ENCODE peak calls at places on chromosomes 4 and X, in ten cellular contexts. One of them, this sample, is unnamed.

GRCh38 chr4:3128976-3129375 is 54.5 kb downstream of the HTT start:
- DNase-seq in lung: no peak
- DNase-seq in foreskin fibroblast: peak
- DNase-seq in PC-9: no peak
- DNase-seq in right atrium auricular region: no peak
- DNase-seq in astrocyte of the spinal cord: no peak
- DNase-seq in mucosa of descending colon: no peak
- DNase-seq in naive thymus-derived CD4-positive, alpha-beta T cell: no peak
- DNase-seq in cardiac muscle cell: no peak
- DNase-seq in epithelial cell of esophagus: no peak
- DNase-seq in this sample: no peak

GRCh38 chrX:15525664-15526416 is 25.2 kb downstream of the BMX start:
- DNase-seq in lung: no peak
- DNase-seq in foreskin fibroblast: no peak
- DNase-seq in PC-9: no peak
- DNase-seq in right atrium auricular region: no peak
- DNase-seq in astrocyte of the spinal cord: no peak
- DNase-seq in mucosa of descending colon: no peak
- DNase-seq in naive thymus-derived CD4-positive, alpha-beta T cell: no peak
- DNase-seq in cardiac muscle cell: no peak
- DNase-seq in epithelial cell of esophagus: no peak
- DNase-seq in this sample: no peak

GRCh38 chr4:159273126-159273438 is 170.2 kb downstream of the RAPGEF2 start:
- DNase-seq in lung: no peak
- DNase-seq in foreskin fibroblast: peak
- DNase-seq in PC-9: no peak
- DNase-seq in right atrium auricular region: no peak
- DNase-seq in astrocyte of the spinal cord: no peak
- DNase-seq in mucosa of descending colon: no peak
- DNase-seq in naive thymus-derived CD4-positive, alpha-beta T cell: no peak
- DNase-seq in cardiac muscle cell: peak
- DNase-seq in epithelial cell of esophagus: no peak
- DNase-seq in this sample: no peak

GRCh38 chr4:132614682-132615081 is 534.4 kb upstream of the PCDH10 start:
- DNase-seq in lung: no peak
- DNase-seq in foreskin fibroblast: no peak
- DNase-seq in PC-9: no peak
- DNase-seq in right atrium auricular region: no peak
- DNase-seq in astrocyte of the spinal cord: peak
- DNase-seq in mucosa of descending colon: no peak
- DNase-seq in naive thymus-derived CD4-positive, alpha-beta T cell: no peak
- DNase-seq in cardiac muscle cell: no peak
- DNase-seq in epithelial cell of esophagus: peak
- DNase-seq in this sample: no peak

GRCh38 chrX:129462707-129463106 is 60.6 kb downstream of the SMARCA1 start:
- DNase-seq in lung: no peak
- DNase-seq in foreskin fibroblast: no peak
- DNase-seq in PC-9: no peak
- DNase-seq in right atrium auricular region: no peak
- DNase-seq in astrocyte of the spinal cord: no peak
- DNase-seq in mucosa of descending colon: no peak
- DNase-seq in naive thymus-derived CD4-positive, alpha-beta T cell: no peak
- DNase-seq in cardiac muscle cell: no peak
- DNase-seq in epithelial cell of esophagus: no peak
- DNase-seq in this sample: no peak

GRCh38 chr4:113467581-113467980 is 294.0 kb downstream of the CAMK2D start:
- DNase-seq in lung: no peak
- DNase-seq in foreskin fibroblast: peak
- DNase-seq in PC-9: no peak
- DNase-seq in right atrium auricular region: no peak
- DNase-seq in astrocyte of the spinal cord: peak
- DNase-seq in mucosa of descending colon: no peak
- DNase-seq in naive thymus-derived CD4-positive, alpha-beta T cell: no peak
- DNase-seq in cardiac muscle cell: no peak
- DNase-seq in epithelial cell of esophagus: peak
- DNase-seq in this sample: peak

GRCh38 chr4:147709999-147710398 is 21.9 kb upstream of the ARHGAP10 start:
- DNase-seq in lung: no peak
- DNase-seq in foreskin fibroblast: peak
- DNase-seq in PC-9: no peak
- DNase-seq in right atrium auricular region: no peak
- DNase-seq in astrocyte of the spinal cord: peak
- DNase-seq in mucosa of descending colon: no peak
- DNase-seq in naive thymus-derived CD4-positive, alpha-beta T cell: no peak
- DNase-seq in cardiac muscle cell: no peak
- DNase-seq in epithelial cell of esophagus: peak
- DNase-seq in this sample: no peak

GRCh38 chrX:103830848-103831247 is 1.2 kb downstream of the RAB9B start:
- DNase-seq in lung: no peak
- DNase-seq in foreskin fibroblast: no peak
- DNase-seq in PC-9: no peak
- DNase-seq in right atrium auricular region: no peak
- DNase-seq in astrocyte of the spinal cord: no peak
- DNase-seq in mucosa of descending colon: no peak
- DNase-seq in naive thymus-derived CD4-positive, alpha-beta T cell: no peak
- DNase-seq in cardiac muscle cell: no peak
- DNase-seq in epithelial cell of esophagus: no peak
- DNase-seq in this sample: no peak

DNA sequence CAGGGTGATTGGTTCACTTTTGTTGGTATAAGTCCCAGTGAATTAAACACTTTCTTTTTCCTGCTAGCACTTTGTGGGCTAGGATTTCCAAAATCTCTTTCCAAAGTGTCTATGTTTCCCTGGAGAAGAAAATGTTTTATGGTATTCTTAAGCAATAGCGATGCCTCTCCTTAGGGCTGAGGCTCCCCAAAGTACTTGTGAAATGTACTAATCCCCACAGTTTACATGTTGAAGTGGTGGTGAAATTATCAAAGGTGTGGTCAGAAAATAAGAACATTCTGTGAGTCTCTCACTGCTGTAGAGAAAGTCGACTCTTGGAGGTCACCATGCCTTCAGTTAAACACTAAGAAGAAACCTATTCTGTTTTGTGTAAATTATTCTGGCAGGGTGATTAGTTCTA is 51.5 kb upstream of the AMELX start:
- DNase-seq in lung: no peak
- DNase-seq in foreskin fibroblast: no peak
- DNase-seq in PC-9: no peak
- DNase-seq in right atrium auricular region: no peak
- DNase-seq in astrocyte of the spinal cord: no peak
- DNase-seq in mucosa of descending colon: no peak
- DNase-seq in naive thymus-derived CD4-positive, alpha-beta T cell: no peak
- DNase-seq in cardiac muscle cell: no peak
- DNase-seq in epithelial cell of esophagus: peak
- DNase-seq in this sample: peak
- H3K4me3 ChIP-seq in lung: no peak
- H3K4me3 ChIP-seq in foreskin fibroblast: no peak
- H3K4me3 ChIP-seq in PC-9: no peak
- H3K4me3 ChIP-seq in right atrium auricular region: no peak
- H3K4me3 ChIP-seq in astrocyte of the spinal cord: no peak
- H3K4me3 ChIP-seq in mucosa of descending colon: no peak
- H3K4me3 ChIP-seq in naive thymus-derived CD4-positive, alpha-beta T cell: no peak
- H3K4me3 ChIP-seq in cardiac muscle cell: no peak
- H3K4me3 ChIP-seq in epithelial cell of esophagus: no peak
- H3K4me3 ChIP-seq in this sample: no peak

DNA sequence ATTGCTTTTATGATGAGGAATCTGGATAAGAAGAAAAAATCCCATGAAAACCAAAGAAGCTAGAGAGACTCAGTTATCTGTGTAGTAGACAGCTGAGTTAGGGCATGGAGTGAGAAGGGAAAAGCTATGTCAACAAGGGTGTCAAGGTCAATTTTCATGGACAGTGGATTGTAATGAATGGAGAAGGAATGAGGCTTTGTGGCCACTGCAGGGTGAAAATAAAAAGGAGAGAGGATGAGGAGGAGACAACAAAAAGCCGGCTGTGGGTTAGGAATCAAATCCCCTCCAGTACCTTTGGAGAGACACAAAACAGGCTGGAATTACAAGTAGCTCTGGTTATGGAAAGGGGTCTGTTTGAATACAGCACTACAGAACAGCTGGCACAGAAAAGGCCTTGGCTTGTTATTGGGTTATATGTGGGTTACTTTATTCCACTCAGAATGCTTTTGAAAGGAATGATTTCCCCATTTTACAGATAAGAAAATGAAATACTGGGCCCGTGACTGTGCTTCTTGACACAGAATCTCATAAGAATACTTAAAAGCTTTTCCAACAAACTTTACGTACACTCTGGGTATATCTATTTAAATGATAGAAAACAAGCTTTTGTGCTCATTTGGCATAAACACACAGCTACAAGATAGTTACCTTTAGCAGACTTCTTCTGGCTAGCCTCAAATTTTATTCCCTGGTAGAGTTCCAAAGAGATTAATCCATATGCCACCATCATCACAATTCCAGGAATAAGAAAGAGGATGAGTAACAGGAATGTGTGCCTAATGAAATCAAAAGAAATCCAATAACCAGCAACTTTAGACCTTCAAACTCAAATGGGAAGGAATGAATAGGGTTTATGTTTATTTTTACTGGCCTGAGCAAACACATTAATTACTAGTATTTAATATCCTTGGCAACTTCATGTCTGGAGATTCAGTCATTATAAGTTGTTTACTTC is 7.5 kb downstream of the CCKAR start:
- DNase-seq in lung: no peak
- DNase-seq in foreskin fibroblast: no peak
- DNase-seq in PC-9: no peak
- DNase-seq in right atrium auricular region: no peak
- DNase-seq in astrocyte of the spinal cord: no peak
- DNase-seq in mucosa of descending colon: no peak
- DNase-seq in naive thymus-derived CD4-positive, alpha-beta T cell: no peak
- DNase-seq in cardiac muscle cell: no peak
- DNase-seq in epithelial cell of esophagus: no peak
- DNase-seq in this sample: no peak
- H3K4me3 ChIP-seq in lung: no peak
- H3K4me3 ChIP-seq in foreskin fibroblast: no peak
- H3K4me3 ChIP-seq in PC-9: no peak
- H3K4me3 ChIP-seq in right atrium auricular region: no peak
- H3K4me3 ChIP-seq in astrocyte of the spinal cord: no peak
- H3K4me3 ChIP-seq in mucosa of descending colon: no peak
- H3K4me3 ChIP-seq in naive thymus-derived CD4-positive, alpha-beta T cell: no peak
- H3K4me3 ChIP-seq in cardiac muscle cell: no peak
- H3K4me3 ChIP-seq in epithelial cell of esophagus: no peak
- H3K4me3 ChIP-seq in this sample: no peak

DNA sequence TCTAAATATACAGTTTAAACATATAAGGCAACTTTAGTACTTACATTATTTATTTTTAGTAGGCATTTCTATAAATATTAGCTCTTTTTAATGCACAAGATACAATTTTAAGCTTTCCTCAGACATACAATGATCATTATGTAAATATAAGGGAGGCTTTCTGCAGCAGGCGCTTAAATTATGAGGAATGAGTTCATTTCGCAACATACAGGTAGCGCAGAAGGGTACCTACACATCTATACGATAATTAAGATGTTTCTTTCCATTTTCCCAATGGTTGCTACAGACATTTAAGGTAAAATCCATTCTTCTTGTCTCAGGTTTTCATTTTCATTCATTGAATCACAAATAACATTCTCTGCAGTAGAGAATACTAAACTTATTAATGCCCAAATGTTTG is 1.2 kb downstream of the AASDH start:
- DNase-seq in lung: no peak
- DNase-seq in foreskin fibroblast: no peak
- DNase-seq in PC-9: no peak
- DNase-seq in right atrium auricular region: no peak
- DNase-seq in astrocyte of the spinal cord: no peak
- DNase-seq in mucosa of descending colon: no peak
- DNase-seq in naive thymus-derived CD4-positive, alpha-beta T cell: no peak
- DNase-seq in cardiac muscle cell: no peak
- DNase-seq in epithelial cell of esophagus: no peak
- DNase-seq in this sample: no peak
- H3K4me3 ChIP-seq in lung: no peak
- H3K4me3 ChIP-seq in foreskin fibroblast: peak
- H3K4me3 ChIP-seq in PC-9: peak
- H3K4me3 ChIP-seq in right atrium auricular region: no peak
- H3K4me3 ChIP-seq in astrocyte of the spinal cord: peak
- H3K4me3 ChIP-seq in mucosa of descending colon: no peak
- H3K4me3 ChIP-seq in naive thymus-derived CD4-positive, alpha-beta T cell: peak
- H3K4me3 ChIP-seq in cardiac muscle cell: no peak
- H3K4me3 ChIP-seq in epithelial cell of esophagus: peak
- H3K4me3 ChIP-seq in this sample: peak

GRCh38 chr4:54228064-54228527 is 997 bp upstream of the PDGFRA start:
- DNase-seq in lung: peak
- DNase-seq in foreskin fibroblast: peak
- DNase-seq in PC-9: peak
- DNase-seq in right atrium auricular region: peak
- DNase-seq in astrocyte of the spinal cord: peak
- DNase-seq in mucosa of descending colon: peak
- DNase-seq in naive thymus-derived CD4-positive, alpha-beta T cell: no peak
- DNase-seq in cardiac muscle cell: peak
- DNase-seq in epithelial cell of esophagus: peak
- DNase-seq in this sample: no peak

GRCh38 chr4:54231419-54232150 is 2.5 kb downstream of the PDGFRA start:
- DNase-seq in lung: no peak
- DNase-seq in foreskin fibroblast: peak
- DNase-seq in PC-9: no peak
- DNase-seq in right atrium auricular region: peak
- DNase-seq in astrocyte of the spinal cord: peak
- DNase-seq in mucosa of descending colon: peak
- DNase-seq in naive thymus-derived CD4-positive, alpha-beta T cell: no peak
- DNase-seq in cardiac muscle cell: peak
- DNase-seq in epithelial cell of esophagus: no peak
- DNase-seq in this sample: no peak

GRCh38 chr4:54230479-54231418 is 1.7 kb downstream of the PDGFRA start:
- DNase-seq in lung: no peak
- DNase-seq in foreskin fibroblast: no peak
- DNase-seq in PC-9: no peak
- DNase-seq in right atrium auricular region: peak
- DNase-seq in astrocyte of the spinal cord: peak
- DNase-seq in mucosa of descending colon: peak
- DNase-seq in naive thymus-derived CD4-positive, alpha-beta T cell: no peak
- DNase-seq in cardiac muscle cell: peak
- DNase-seq in epithelial cell of esophagus: peak
- DNase-seq in this sample: no peak

GRCh38 chr4:54228563-54229501 is at the start of gene PDGFRA:
- DNase-seq in lung: peak
- DNase-seq in foreskin fibroblast: peak
- DNase-seq in PC-9: no peak
- DNase-seq in right atrium auricular region: peak
- DNase-seq in astrocyte of the spinal cord: peak
- DNase-seq in mucosa of descending colon: peak
- DNase-seq in naive thymus-derived CD4-positive, alpha-beta T cell: no peak
- DNase-seq in cardiac muscle cell: peak
- DNase-seq in epithelial cell of esophagus: no peak
- DNase-seq in this sample: peak

DNA sequence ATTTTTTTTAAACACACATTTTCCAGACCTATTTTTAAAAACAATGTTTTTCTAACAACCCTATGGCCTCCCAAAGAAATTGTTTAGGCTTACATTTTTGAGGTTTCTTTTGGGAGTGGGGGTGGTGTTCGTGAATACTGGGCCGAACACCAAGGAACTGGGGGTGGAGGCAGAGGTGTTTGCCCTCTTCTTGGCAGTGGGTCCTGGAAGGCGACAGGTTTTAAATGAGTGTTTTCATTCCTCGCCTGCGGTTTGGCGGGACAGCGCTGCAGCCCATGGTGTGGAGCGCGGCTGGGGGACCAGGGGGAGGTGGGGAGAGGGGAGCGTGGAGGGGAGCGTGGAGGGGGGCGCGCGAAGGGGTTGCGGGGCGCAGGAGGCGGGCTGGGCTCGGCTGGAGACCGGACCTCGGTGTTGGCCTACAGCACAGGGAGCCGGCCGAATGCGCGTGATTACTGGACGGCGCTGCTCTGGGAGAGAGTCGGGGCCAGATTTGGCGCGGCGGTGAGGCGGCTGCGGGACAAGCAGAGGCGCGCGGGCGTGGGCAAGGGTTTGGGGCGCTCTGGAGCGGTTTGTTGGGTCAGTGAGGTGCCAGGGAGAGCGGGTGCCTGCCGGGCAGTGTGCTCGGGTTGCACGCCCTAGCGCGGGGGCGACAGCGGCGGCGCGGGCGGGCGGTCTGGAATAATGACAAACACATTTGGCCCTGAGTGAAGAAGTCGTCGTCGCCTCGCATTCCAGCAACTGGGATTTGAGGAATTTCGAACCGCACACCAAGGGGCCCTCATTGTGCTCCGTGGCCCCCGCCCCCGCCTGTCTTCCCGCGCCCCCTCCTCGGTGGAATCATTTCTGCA is 762 bp downstream of the PDGFRA start:
- DNase-seq in lung: no peak
- DNase-seq in foreskin fibroblast: no peak
- DNase-seq in PC-9: no peak
- DNase-seq in right atrium auricular region: no peak
- DNase-seq in astrocyte of the spinal cord: peak
- DNase-seq in mucosa of descending colon: peak
- DNase-seq in naive thymus-derived CD4-positive, alpha-beta T cell: no peak
- DNase-seq in cardiac muscle cell: peak
- DNase-seq in epithelial cell of esophagus: no peak
- DNase-seq in this sample: no peak
- H3K4me3 ChIP-seq in lung: peak
- H3K4me3 ChIP-seq in foreskin fibroblast: peak
- H3K4me3 ChIP-seq in PC-9: no peak
- H3K4me3 ChIP-seq in right atrium auricular region: peak
- H3K4me3 ChIP-seq in astrocyte of the spinal cord: peak
- H3K4me3 ChIP-seq in mucosa of descending colon: peak
- H3K4me3 ChIP-seq in naive thymus-derived CD4-positive, alpha-beta T cell: no peak
- H3K4me3 ChIP-seq in cardiac muscle cell: peak
- H3K4me3 ChIP-seq in epithelial cell of esophagus: peak
- H3K4me3 ChIP-seq in this sample: peak

This sample was measured in skeletal muscle cell.